ENCODE peak calls at places on chromosome 10, in six cellular contexts. One of them, this sample, is unnamed.

GRCh38 chr10:11823122-11823988 is at the start of gene PROSER2:
- DNase-seq in GM20000: peak
- DNase-seq in CD4-positive, alpha-beta T cell: no peak
- DNase-seq in stomach: peak
- DNase-seq in fibroblast of lung: peak
- DNase-seq in Caco-2: peak
- DNase-seq in this sample: no peak

GRCh38 chr10:75446508-75446907 is 15.1 kb downstream of the LRMDA start:
- DNase-seq in GM20000: no peak
- DNase-seq in CD4-positive, alpha-beta T cell: no peak
- DNase-seq in stomach: no peak
- DNase-seq in fibroblast of lung: no peak
- DNase-seq in Caco-2: no peak
- DNase-seq in this sample: no peak

GRCh38 chr10:16816830-16817124 is 447 bp downstream of the RSU1 start:
- DNase-seq in GM20000: no peak
- DNase-seq in CD4-positive, alpha-beta T cell: no peak
- DNase-seq in stomach: no peak
- DNase-seq in fibroblast of lung: no peak
- DNase-seq in Caco-2: no peak
- DNase-seq in this sample: no peak

GRCh38 chr10:127137391-127137790 is 59.0 kb downstream of the INSYN2A start:
- DNase-seq in GM20000: no peak
- DNase-seq in CD4-positive, alpha-beta T cell: no peak
- DNase-seq in stomach: no peak
- DNase-seq in fibroblast of lung: no peak
- DNase-seq in Caco-2: no peak
- DNase-seq in this sample: no peak

GRCh38 chr10:43120948-43121290 is 17.3 kb upstream of the CSGALNACT2 start:
- DNase-seq in GM20000: peak
- DNase-seq in CD4-positive, alpha-beta T cell: no peak
- DNase-seq in stomach: peak
- DNase-seq in fibroblast of lung: peak
- DNase-seq in Caco-2: no peak
- DNase-seq in this sample: peak

GRCh38 chr10:132411561-132412253 is 14.7 kb downstream of the PWWP2B start:
- DNase-seq in GM20000: no peak
- DNase-seq in CD4-positive, alpha-beta T cell: no peak
- DNase-seq in stomach: peak
- DNase-seq in fibroblast of lung: peak
- DNase-seq in Caco-2: no peak
- DNase-seq in this sample: no peak

GRCh38 chr10:87863102-87863943 is at the start of the genes KLLN and PTEN:
- DNase-seq in GM20000: peak
- DNase-seq in CD4-positive, alpha-beta T cell: peak
- DNase-seq in stomach: peak
- DNase-seq in fibroblast of lung: peak
- DNase-seq in Caco-2: peak
- DNase-seq in this sample: peak

GRCh38 chr10:13271552-13272163 is 28.2 kb downstream of the PHYH start:
- DNase-seq in GM20000: peak
- DNase-seq in CD4-positive, alpha-beta T cell: peak
- DNase-seq in stomach: peak
- DNase-seq in fibroblast of lung: no peak
- DNase-seq in Caco-2: peak
- DNase-seq in this sample: peak

GRCh38 chr10:80945267-80945880 is 407.7 kb downstream of the SH2D4B start:
- DNase-seq in GM20000: peak
- DNase-seq in CD4-positive, alpha-beta T cell: no peak
- DNase-seq in stomach: no peak
- DNase-seq in fibroblast of lung: no peak
- DNase-seq in Caco-2: peak
- DNase-seq in this sample: peak

GRCh38 chr10:101284171-101285092 is 55.2 kb upstream of the LBX1 start:
- DNase-seq in GM20000: no peak
- DNase-seq in CD4-positive, alpha-beta T cell: no peak
- DNase-seq in stomach: no peak
- DNase-seq in fibroblast of lung: no peak
- DNase-seq in Caco-2: no peak
- DNase-seq in this sample: no peak

GRCh38 chr10:101817542-101818118 is 614 bp downstream of the OGA start:
- DNase-seq in GM20000: peak
- DNase-seq in CD4-positive, alpha-beta T cell: no peak
- DNase-seq in stomach: peak
- DNase-seq in fibroblast of lung: peak
- DNase-seq in Caco-2: peak
- DNase-seq in this sample: peak

GRCh38 chr10:77635402-77636227 is 2.0 kb downstream of the KCNMA1 start:
- DNase-seq in GM20000: no peak
- DNase-seq in CD4-positive, alpha-beta T cell: no peak
- DNase-seq in stomach: no peak
- DNase-seq in fibroblast of lung: no peak
- DNase-seq in Caco-2: no peak
- DNase-seq in this sample: no peak

DNA sequence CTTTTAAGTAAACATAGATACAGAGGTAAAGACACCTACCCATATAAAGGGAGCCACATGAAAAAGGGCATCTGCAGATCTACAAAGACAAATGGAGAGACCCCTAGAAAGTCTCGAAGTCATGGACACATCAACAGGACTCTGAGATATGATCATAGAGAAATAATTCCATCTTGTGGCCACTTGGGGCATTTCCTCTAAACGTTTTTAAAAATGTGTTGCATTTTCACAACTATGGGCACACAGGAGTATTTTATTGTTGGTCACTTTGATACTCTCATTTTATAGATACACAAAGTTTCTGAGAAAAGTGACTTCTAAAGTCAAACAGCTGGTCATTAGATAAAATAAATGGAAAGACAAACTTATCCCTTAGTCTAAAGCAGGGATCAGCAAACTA is 87.1 kb downstream of the CRTAC1 start:
- DNase-seq in GM20000: no peak
- DNase-seq in CD4-positive, alpha-beta T cell: no peak
- DNase-seq in stomach: no peak
- DNase-seq in fibroblast of lung: no peak
- DNase-seq in Caco-2: no peak
- DNase-seq in this sample: no peak
- TF ChIP-seq CTCF in GM20000: no peak
- TF ChIP-seq CTCF in CD4-positive, alpha-beta T cell: no peak
- TF ChIP-seq CTCF in stomach: no peak
- TF ChIP-seq CTCF in fibroblast of lung: no peak
- TF ChIP-seq CTCF in Caco-2: no peak
- TF ChIP-seq CTCF in this sample: no peak

DNA sequence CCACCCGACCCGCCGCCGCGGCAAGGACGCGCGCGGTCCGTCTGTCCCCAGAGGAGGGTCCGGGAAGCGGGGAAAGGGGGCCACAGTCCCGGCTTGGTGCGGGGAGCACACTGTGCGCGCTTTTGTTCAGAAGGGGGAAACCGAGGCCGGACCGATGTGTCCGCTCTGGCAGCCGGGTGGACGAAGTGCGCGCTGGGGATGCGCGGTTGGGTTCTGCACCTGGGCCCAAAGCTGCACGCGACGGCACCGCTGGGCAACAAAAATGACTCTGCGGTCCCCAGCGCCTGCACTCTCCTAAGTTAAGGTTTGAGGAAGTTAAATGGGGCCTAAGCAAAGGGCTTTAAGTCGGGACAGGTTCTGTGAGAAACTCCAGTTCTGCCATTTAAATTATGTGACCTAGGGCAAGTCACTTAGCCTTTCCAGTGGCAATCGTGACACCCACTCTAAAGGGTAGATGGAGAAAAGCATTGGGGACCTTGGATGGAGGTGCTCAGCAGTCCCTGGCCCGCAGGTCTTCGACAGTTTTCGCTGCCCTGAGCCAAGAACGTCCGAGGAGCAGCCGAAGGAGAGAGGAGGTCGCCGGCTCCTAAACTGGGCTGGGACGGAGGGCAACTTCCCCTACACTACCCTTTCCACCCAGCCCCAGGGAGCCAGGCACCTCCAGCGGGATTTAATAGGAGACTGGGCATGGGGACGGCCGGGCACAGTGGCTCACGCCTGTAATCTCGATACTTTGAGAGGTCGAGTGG is 468 bp upstream of the ACBD5 start:
- DNase-seq in GM20000: peak
- DNase-seq in CD4-positive, alpha-beta T cell: no peak
- DNase-seq in stomach: peak
- DNase-seq in fibroblast of lung: no peak
- DNase-seq in Caco-2: peak
- DNase-seq in this sample: peak
- TF ChIP-seq CTCF in GM20000: no peak
- TF ChIP-seq CTCF in CD4-positive, alpha-beta T cell: no peak
- TF ChIP-seq CTCF in stomach: no peak
- TF ChIP-seq CTCF in fibroblast of lung: no peak
- TF ChIP-seq CTCF in Caco-2: no peak
- TF ChIP-seq CTCF in this sample: no peak

DNA sequence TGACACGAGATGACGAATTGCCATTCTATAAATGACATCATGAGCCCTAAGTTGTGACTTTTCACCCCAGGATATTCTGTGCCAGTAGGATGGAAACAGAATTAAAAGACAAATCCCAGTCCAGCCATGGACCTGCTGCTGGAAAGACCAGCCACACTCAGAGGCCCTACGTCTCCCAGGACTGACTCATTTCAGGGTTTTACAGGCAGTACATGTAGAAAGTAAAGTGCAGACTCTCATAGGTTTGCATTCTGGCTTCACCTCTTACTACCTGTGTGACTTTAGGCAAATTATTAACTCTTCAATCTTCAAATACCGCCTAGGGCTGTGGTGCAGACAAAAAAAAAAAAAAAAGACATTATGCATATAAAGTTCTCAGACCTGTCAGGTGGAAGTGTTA is 188.8 kb downstream of the NEBL start:
- DNase-seq in GM20000: no peak
- DNase-seq in CD4-positive, alpha-beta T cell: no peak
- DNase-seq in stomach: no peak
- DNase-seq in fibroblast of lung: no peak
- DNase-seq in Caco-2: no peak
- DNase-seq in this sample: no peak
- TF ChIP-seq CTCF in GM20000: no peak
- TF ChIP-seq CTCF in CD4-positive, alpha-beta T cell: no peak
- TF ChIP-seq CTCF in stomach: no peak
- TF ChIP-seq CTCF in fibroblast of lung: no peak
- TF ChIP-seq CTCF in Caco-2: no peak
- TF ChIP-seq CTCF in this sample: no peak

DNA sequence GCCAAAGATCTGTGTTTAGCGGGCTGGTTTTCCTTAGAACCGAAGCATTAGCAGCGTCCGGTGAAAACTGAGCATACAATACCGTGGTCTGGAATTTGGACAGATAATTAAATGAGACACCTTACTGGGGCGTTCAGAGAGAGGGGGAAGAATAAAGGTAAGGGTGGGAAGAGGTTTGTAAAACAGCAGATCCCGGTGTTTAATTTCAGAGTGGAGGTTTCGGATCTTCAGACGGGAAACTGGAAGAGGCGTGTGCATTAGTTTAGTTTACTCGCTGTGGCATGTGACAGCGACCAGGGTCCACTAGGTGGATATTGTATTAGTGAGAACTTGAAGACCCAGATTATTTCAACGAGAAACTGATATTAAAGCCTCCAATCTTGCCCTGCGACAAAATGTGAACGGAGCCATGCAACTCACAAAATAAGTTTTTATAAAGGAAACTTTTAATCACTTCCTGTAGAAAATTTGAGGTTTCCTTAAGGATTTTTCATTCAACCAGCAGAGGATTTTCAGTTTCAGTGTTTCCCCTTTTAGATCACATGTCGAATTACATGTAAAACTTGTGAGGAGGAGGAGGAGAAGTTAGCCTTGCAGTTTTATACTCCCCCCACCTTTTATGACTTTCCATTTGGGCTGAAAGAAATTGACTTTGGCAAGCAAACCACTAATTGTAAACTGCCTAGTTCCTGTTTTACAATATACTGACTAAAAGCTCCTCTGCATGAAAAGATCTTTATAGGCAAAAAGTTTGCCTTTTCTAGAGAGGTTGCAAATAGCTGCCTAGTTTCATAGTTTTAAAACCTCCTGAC is 2.8 kb downstream of the BAMBI start:
- DNase-seq in GM20000: no peak
- DNase-seq in CD4-positive, alpha-beta T cell: no peak
- DNase-seq in stomach: no peak
- DNase-seq in fibroblast of lung: no peak
- DNase-seq in Caco-2: peak
- DNase-seq in this sample: no peak
- TF ChIP-seq CTCF in GM20000: no peak
- TF ChIP-seq CTCF in CD4-positive, alpha-beta T cell: no peak
- TF ChIP-seq CTCF in stomach: no peak
- TF ChIP-seq CTCF in fibroblast of lung: peak
- TF ChIP-seq CTCF in Caco-2: peak
- TF ChIP-seq CTCF in this sample: no peak

DNA sequence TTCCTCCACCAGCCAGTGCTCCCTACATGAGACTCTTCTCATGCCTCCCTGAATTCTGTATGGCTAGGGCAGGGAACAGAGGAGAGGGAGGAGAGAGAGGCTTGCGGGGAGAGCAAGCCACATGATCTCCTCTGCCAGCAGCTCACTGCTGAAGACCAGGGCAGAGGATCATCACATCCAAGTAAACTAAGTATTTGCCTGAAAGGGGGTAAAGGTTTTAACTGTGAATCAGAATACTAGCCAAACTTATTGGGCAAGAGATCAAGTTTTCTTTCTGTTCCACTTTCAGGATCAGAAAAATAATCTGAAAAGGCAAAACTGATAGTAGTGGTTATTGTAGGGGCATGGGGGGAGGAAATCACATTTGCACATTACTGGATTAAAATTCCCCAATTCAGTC is 17.8 kb upstream of the ERCC6 start:
- DNase-seq in GM20000: no peak
- DNase-seq in CD4-positive, alpha-beta T cell: no peak
- DNase-seq in stomach: no peak
- DNase-seq in fibroblast of lung: no peak
- DNase-seq in Caco-2: no peak
- DNase-seq in this sample: no peak
- TF ChIP-seq CTCF in GM20000: no peak
- TF ChIP-seq CTCF in CD4-positive, alpha-beta T cell: no peak
- TF ChIP-seq CTCF in stomach: no peak
- TF ChIP-seq CTCF in fibroblast of lung: no peak
- TF ChIP-seq CTCF in Caco-2: no peak
- TF ChIP-seq CTCF in this sample: no peak

This sample was measured in GM10248.